ENCODE peak calls at places on chromosomes 4 and X, in seven cellular contexts. I is CD8-positive, alpha-beta memory T cell; E is osteoblast; K is mammary epithelial cell; Q is mesendoderm; U is CD8-positive, alpha-beta T cell; M is cardiac muscle cell. S is an unnamed sample. For H3K4me1, the result is how much of the 10 kb centered on the place peaks cover.

GRCh38 chrX:69158166-69159040 is 6.8 kb downstream of the PJA1 start:
- DNase-seq in I (peak), E (no peak), K (peak), Q (peak), U (peak), M (peak), S (peak)

GRCh38 chrX:6325437-6325836 is 96.8 kb upstream of the NLGN4X start:
- DNase-seq in I (no peak), E (no peak), K (no peak), Q (peak), U (no peak), M (no peak), S (no peak)

GRCh38 chr4:71472946-71473345 is 134.1 kb downstream of the SLC4A4 start:
- DNase-seq in I (no peak), E (peak), K (peak), Q (peak), U (no peak), M (peak), S (no peak)

GRCh38 chrX:16464369-16464768 is 185.6 kb upstream of the S100G start:
- DNase-seq in I (no peak), E (no peak), K (no peak), Q (peak), U (no peak), M (no peak), S (no peak)

GRCh38 chrX:150450519-150451177 is 87.5 kb downstream of the MAMLD1 start:
- DNase-seq in I (no peak), E (no peak), K (peak), Q (no peak), U (no peak), M (no peak), S (peak)

GRCh38 chrX:47579537-47579936 is 2.7 kb upstream of the TIMP1 start:
- DNase-seq in I (no peak), E (no peak), K (no peak), Q (no peak), U (no peak), M (peak), S (no peak)

GRCh38 chrX:47198026-47198686 is 4.5 kb downstream of the UBA1 start:
- DNase-seq in I (no peak), E (peak), K (no peak), Q (peak), U (no peak), M (peak), S (no peak)

GRCh38 chr4:59818656-59819055 is 1381.5 kb upstream of the ADGRL3 start:
- DNase-seq in I (no peak), E (peak), K (no peak), Q (no peak), U (no peak), M (no peak), S (peak)

GRCh38 chr4:118918388-118918787 is 29.7 kb downstream of the SYNPO2 start:
- DNase-seq in I (no peak), E (peak), K (peak), Q (peak), U (no peak), M (peak), S (no peak)

GRCh38 chr4:3321295-3321889 is 28.6 kb downstream of the RGS12 start:
- DNase-seq in I (no peak), E (no peak), K (no peak), Q (no peak), U (peak), M (peak), S (no peak)

GRCh38 chr4:38647096-38647819 is 16.7 kb upstream of the KLF3 start:
- DNase-seq in I (no peak), E (no peak), K (no peak), Q (no peak), U (no peak), M (no peak), S (no peak)

GRCh38 chrX:134604701-134605271 is 53.5 kb downstream of the PLAC1 start:
- DNase-seq in I (no peak), E (peak), K (peak), Q (peak), U (no peak), M (peak), S (peak)

GRCh38 chrX:105636667-105637066 is 185.7 kb upstream of the NRK start:
- DNase-seq in I (no peak), E (no peak), K (peak), Q (peak), U (no peak), M (no peak), S (peak)

GRCh38 chr4:161869511-161869910 is 294.3 kb downstream of the FSTL5 start:
- DNase-seq in I (no peak), E (no peak), K (no peak), Q (no peak), U (no peak), M (no peak), S (no peak)

GRCh38 chrX:826448-826847 is 195.9 kb downstream of the SHOX start:
- DNase-seq in I (no peak), E (peak), K (no peak), Q (no peak), U (no peak), M (no peak), S (peak)

DNA sequence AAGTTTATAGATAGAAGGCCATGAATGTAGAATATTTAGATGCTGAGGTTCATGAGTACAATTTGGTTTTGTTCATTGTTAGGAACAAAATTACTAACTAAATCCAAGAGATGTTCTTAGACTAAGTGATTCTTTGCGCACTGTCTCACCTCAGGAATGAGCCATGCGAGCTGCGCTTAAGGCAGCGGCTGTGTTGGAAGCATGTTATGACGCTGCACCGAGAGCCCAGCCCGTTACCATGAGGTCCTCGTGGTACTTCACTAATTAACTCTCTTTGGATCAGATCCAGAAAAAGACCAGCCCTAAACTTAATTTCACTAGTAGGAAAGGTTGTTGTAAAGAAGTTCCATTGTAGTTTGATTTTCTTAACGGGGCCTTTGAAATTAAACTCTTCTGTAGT is 166.3 kb downstream of the RAPGEF2 start:
- DNase-seq in I (no peak), E (no peak), K (no peak), Q (no peak), U (no peak), M (no peak), S (no peak)
- H3K4me1 ChIP-seq in I (under half), E (under half), K (under half), Q (under half), U (under half), M (under half), S (under half)

GRCh38 chrX:132648870-132649269 is 160.0 kb upstream of the MBNL3 start:
- DNase-seq in I (no peak), E (no peak), K (no peak), Q (no peak), U (no peak), M (peak), S (no peak)
- H3K4me1 ChIP-seq in I (under half), E (under half), K (under half), Q (under half), U (under half), M (under half), S (under half)

GRCh38 chr4:155675709-155676429 is 9.2 kb downstream of the GUCY1A1 start:
- DNase-seq in I (no peak), E (no peak), K (no peak), Q (peak), U (no peak), M (peak), S (no peak)

GRCh38 chr4:155676430-155676825 is 9.8 kb downstream of the GUCY1A1 start:
- DNase-seq in I (no peak), E (no peak), K (no peak), Q (peak), U (no peak), M (no peak), S (no peak)

GRCh38 chr4:155679343-155679742 is 12.7 kb downstream of the GUCY1A1 start:
- DNase-seq in I (no peak), E (no peak), K (peak), Q (no peak), U (no peak), M (peak), S (no peak)

GRCh38 chr4:155674669-155675071 is 8.0 kb downstream of the GUCY1A1 start:
- DNase-seq in I (no peak), E (no peak), K (no peak), Q (no peak), U (no peak), M (no peak), S (no peak)

GRCh38 chr4:155678011-155678410 is 11.4 kb downstream of the GUCY1A1 start:
- DNase-seq in I (no peak), E (no peak), K (no peak), Q (no peak), U (no peak), M (no peak), S (no peak)
- H3K4me1 ChIP-seq in I (under half), E (under half), K (under half), Q (under half), U (under half), M (half or more), S (under half)

GRCh38 chr4:26864904-26865303 is 4.3 kb downstream of the STIM2 start:
- DNase-seq in I (no peak), E (no peak), K (no peak), Q (no peak), U (no peak), M (no peak), S (no peak)

GRCh38 chr4:26866203-26866602 is 5.6 kb downstream of the STIM2 start:
- DNase-seq in I (no peak), E (no peak), K (no peak), Q (peak), U (no peak), M (no peak), S (no peak)

GRCh38 chr4:26867914-26868684 is 7.5 kb downstream of the STIM2 start:
- DNase-seq in I (no peak), E (no peak), K (no peak), Q (no peak), U (no peak), M (peak), S (no peak)

GRCh38 chr4:26863512-26863911 is 2.9 kb downstream of the STIM2 start:
- DNase-seq in I (no peak), E (no peak), K (peak), Q (no peak), U (no peak), M (no peak), S (no peak)

DNA sequence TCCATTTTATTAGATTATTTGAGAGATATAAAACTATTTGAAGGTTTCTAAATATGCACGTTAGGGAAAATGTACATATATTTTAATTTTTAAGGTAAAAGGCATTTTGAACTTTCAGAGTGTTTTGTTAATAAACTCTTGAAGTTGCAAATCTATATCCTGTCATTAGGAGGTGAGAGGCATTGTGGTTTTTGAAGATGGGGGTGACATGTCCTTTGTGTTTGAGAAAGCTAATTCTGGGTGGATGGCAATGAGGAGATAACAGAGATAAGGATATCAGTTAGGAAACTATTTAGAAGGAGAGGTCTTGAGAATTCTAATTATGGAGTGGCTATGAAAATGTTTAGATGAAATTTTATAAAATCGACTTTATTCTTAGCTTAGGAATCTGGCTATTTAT is 6.1 kb downstream of the STIM2 start:
- DNase-seq in I (no peak), E (no peak), K (no peak), Q (peak), U (no peak), M (no peak), S (no peak)
- H3K4me1 ChIP-seq in I (half or more), E (under half), K (under half), Q (under half), U (half or more), M (half or more), S (under half)

DNA sequence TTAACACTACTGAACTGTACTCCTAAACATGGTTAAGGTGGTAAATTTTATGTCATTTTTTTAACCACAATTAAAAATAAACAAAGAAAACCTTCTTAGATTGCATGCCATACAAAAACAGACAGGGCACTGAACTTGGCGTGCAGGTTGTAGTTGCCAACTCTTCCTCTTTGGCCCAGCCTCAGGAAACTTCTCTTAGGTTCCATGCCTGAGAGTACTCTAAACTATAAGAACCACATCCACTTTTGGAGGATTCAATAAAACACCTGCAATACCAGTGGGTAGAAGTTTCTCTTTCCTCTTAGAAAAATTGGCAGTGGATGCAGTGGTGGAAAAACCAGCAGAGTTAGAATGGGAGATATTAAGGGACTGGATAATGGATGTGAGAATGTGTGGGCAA is 103.4 kb downstream of the LUZP4 start:
- DNase-seq in I (no peak), E (no peak), K (no peak), Q (no peak), U (no peak), M (no peak), S (no peak)
- H3K4me1 ChIP-seq in I (under half), E (under half), K (under half), Q (under half), U (under half), M (under half), S (under half)

GRCh38 chr4:23931489-23931830 is 41.6 kb upstream of the PPARGC1A start:
- DNase-seq in I (no peak), E (no peak), K (no peak), Q (no peak), U (no peak), M (no peak), S (no peak)
- H3K4me1 ChIP-seq in I (under half), E (under half), K (under half), Q (under half), U (under half), M (under half), S (under half)

GRCh38 chr4:1017706-1018105 is 6.3 kb downstream of the FGFRL1 start:
- DNase-seq in I (no peak), E (no peak), K (no peak), Q (no peak), U (no peak), M (no peak), S (no peak)
- H3K4me1 ChIP-seq in I (under half), E (under half), K (under half), Q (under half), U (under half), M (under half), S (under half)

DNA sequence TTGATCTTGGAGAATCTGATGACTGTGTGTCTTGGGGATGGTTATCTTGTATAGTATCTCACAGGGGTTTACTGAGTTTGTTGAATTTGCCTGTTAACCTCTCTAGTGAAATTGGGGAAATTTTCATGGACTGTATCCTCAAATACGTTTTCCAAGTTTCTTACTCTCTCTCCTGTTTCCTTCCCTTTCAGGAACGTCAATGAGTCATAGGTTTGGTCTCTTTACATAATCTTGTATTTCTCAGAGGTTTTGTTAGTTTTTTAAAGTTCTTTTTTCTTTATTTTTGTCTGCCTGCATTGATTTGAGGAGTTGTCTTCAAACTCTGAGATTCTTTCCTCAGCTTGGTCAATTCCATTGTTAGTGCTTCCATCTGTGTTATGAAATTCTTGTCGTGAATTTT is 227.7 kb upstream of the GPRIN3 start:
- DNase-seq in I (no peak), E (no peak), K (no peak), Q (no peak), U (no peak), M (peak), S (no peak)
- H3K4me1 ChIP-seq in I (under half), E (under half), K (under half), Q (under half), U (under half), M (under half), S (under half)